ENCODE peak calls at places on chromosomes 2 and 18, in four cellular contexts. B is left lung, D is PC-3, P is right cardiac atrium. H is an unnamed sample.
A peak's percentile ranks its signal among the peaks of the same experiment; 100 is the strongest.

GRCh38 chr2:890791-891190 is 59.9 kb upstream of the SNTG2 start:
- DNase-seq in P (no peak), D (no peak), B (no peak), H (no peak)

GRCh38 chr2:28681216-28681981 is 70.2 kb upstream of the PPP1CB start:
- DNase-seq in B (peak; percentile 52), P (peak; percentile 53), D (no peak), H (no peak)

GRCh38 chr2:36277146-36277808 is 78.3 kb upstream of the CRIM1 start:
- DNase-seq in B (no peak), D (peak; percentile 90), P (no peak), H (no peak)

GRCh38 chr18:76448262-76449109 is 46.6 kb downstream of the ZNF516 start:
- DNase-seq in B (no peak), D (no peak), P (no peak), H (peak; percentile 70)

GRCh38 chr2:227033471-227034148 is 130.4 kb downstream of the COL4A4 start:
- DNase-seq in B (no peak), P (peak; percentile 79), D (peak; percentile 52), H (no peak)

GRCh38 chr2:38652431-38653273 is 13.3 kb upstream of the GALM start:
- DNase-seq in B (no peak), P (no peak), D (no peak), H (no peak)

GRCh38 chr18:22453337-22453736 is 35.6 kb upstream of the CTAGE1 start:
- DNase-seq in P (no peak), D (no peak), B (no peak), H (no peak)

GRCh38 chr18:1585881-1586488 is 681.3 kb downstream of the ADCYAP1 start:
- DNase-seq in P (no peak), D (peak; percentile 69), B (no peak), H (no peak)

GRCh38 chr18:9101730-9102390 is 639 bp upstream of the NDUFV2 start:
- DNase-seq in B (no peak), P (no peak), D (peak; percentile 42), H (no peak)

GRCh38 chr18:7618821-7619410 is 51.8 kb downstream of the PTPRM start:
- DNase-seq in D (no peak), B (no peak), P (no peak), H (no peak)

GRCh38 chr2:139885921-139886498 is 1105.8 kb upstream of the NXPH2 start:
- DNase-seq in D (no peak), B (no peak), P (no peak), H (no peak)

GRCh38 chr2:109375131-109375561 is 238.6 kb downstream of the SEPTIN10 start:
- DNase-seq in B (peak; percentile 20), P (no peak), D (no peak), H (peak; percentile 55)

GRCh38 chr2:44360749-44361329 is 455 bp downstream of the PREPL start:
- DNase-seq in D (peak; percentile 18), B (no peak), P (no peak), H (no peak)

GRCh38 chr18:57436193-57436964 is 1.2 kb downstream of the ONECUT2 start:
- DNase-seq in B (no peak), D (no peak), P (peak; percentile 43), H (no peak)
- H3K27me3 ChIP-seq in B (peaks cover 90% of the 10 kb centered on the region), D (peaks cover 41% of the 10 kb centered on the region), P (no peaks in the 10 kb centered on the region), H (peaks cover 100% of the 10 kb centered on the region)

GRCh38 chr2:192197387-192197786 is 2.7 kb upstream of the TMEFF2 start:
- DNase-seq in P (no peak), D (peak; percentile 56), B (no peak), H (no peak)
- H3K27me3 ChIP-seq in P (no peaks in the 10 kb centered on the region), D (peaks cover 61% of the 10 kb centered on the region), B (peaks cover 76% of the 10 kb centered on the region), H (peaks cover 78% of the 10 kb centered on the region)

DNA sequence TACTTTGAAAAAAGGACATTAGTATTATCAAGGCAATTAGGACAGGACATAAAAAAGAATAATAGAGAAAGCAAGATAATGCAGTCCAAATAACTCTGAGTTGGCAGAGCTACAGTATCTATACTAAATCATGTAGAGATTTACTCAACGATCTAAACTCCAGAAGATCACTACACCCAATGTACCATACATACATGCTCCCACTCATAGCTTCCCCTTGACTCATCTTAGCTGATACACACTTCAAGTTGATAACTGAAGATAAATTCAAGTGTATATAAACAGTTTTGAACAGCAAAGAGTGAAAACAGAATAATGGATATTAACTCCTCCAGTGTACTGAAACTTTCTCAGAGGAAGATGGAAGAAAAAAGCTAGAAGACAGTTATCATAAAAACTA is 78.5 kb downstream of the SESTD1 start:
- DNase-seq in B (no peak), D (peak; percentile 1), P (no peak), H (no peak)
- H3K27me3 ChIP-seq in B (no peaks in the 10 kb centered on the region), D (no peaks in the 10 kb centered on the region), P (no peaks in the 10 kb centered on the region), H (no peaks in the 10 kb centered on the region)

GRCh38 chr2:195606179-195606578 is 50.8 kb upstream of the SLC39A10 start:
- DNase-seq in D (no peak), P (no peak), B (no peak), H (no peak)
- H3K27me3 ChIP-seq in D (no peaks in the 10 kb centered on the region), P (no peaks in the 10 kb centered on the region), B (no peaks in the 10 kb centered on the region), H (no peaks in the 10 kb centered on the region)

GRCh38 chr18:48408111-48408726 is 964 bp downstream of the ZBTB7C start:
- DNase-seq in P (peak; percentile 65), D (no peak), B (no peak), H (no peak)

GRCh38 chr18:48409591-48410094 is 460 bp upstream of the ZBTB7C start:
- DNase-seq in P (peak; percentile 65), B (no peak), D (no peak), H (no peak)

GRCh38 chr18:48412339-48412929 is 3.3 kb upstream of the ZBTB7C start:
- DNase-seq in P (no peak), B (no peak), D (peak; percentile 41), H (no peak)

GRCh38 chr18:48408727-48409590 is at the start of gene ZBTB7C:
- DNase-seq in D (no peak), P (peak; percentile 72), B (no peak), H (no peak)

DNA sequence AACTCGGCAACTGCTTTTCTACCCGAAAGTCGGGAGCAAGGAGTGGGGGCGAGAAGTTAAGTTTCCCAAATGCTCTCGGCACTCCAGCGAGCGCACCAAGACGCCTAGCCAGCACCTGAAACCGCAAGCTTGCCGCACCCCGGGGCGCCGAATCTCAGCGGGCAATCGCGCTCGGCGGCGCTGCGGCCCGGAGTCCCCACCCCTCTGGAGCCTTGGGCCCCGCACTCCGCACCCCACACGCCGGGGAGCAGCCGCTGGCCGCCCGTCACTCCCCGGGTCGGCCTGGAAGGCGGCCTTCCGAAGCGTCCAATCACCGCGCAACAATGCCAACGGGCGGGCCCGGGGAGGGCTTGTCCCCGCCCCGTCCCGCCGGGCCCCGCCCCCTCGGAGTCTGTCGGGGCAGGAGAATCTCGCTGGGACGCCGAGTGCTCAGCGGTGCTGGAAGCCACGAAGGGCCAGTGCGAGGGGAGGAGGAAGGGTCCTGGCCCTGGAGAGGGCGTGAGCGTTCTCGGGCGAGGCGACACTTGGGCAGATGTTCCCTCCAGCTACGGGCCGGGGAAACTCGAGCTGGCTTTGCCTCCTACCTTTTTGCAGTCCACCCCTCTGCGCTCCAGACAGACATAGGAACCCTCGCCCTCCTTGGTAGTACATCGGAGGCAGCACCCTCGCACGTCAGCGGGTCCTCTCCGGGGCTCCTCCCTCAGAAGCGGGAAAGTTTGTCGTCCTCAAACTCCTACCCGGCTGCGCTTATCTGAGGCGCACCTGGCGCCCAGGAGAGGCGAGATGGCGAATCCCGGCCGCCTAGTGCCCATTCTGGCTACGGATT is 1.1 kb upstream of the ZBTB7C start:
- DNase-seq in D (peak; percentile 67), B (peak; percentile 94), P (peak; percentile 97), H (peak; percentile 94)
- H3K27me3 ChIP-seq in D (peaks cover 15% of the 10 kb centered on the region), B (peaks cover 32% of the 10 kb centered on the region), P (no peaks in the 10 kb centered on the region), H (peaks cover 9% of the 10 kb centered on the region)

DNA sequence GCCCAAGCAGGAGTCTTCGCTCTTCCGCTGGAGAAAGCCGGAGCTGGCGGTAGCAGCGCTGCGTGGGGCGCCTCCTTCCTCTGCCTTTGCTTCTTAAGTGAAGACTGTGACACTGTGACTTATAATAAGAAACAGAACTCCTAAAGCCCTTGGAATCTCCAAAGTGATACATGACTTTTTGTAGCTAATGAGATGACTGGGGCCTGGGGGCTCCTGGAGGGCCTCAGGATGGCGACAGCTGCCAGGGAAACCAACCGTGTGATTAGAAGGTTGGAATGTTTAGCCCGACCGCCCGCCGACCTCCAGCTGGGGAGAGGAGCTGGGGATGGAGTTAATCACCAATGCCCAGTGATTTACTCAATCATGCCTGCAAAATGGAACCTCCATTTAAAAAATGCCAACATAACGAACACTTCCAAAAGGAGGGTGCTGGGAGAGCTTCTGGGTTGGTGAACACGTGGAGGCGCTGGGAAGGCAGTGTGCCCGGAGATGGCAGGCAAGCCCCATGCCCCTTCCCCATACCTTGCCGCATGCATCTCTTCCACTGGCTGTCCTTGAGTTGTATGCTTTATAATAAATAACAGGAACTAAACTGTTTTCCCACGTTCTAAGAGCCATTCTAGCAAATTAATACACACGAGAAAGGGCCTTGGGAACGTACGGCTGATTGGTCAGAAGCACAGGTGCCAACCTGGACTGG is 29.0 kb upstream of the MAL start:
- DNase-seq in P (no peak), B (peak; percentile 17), D (no peak), H (peak; percentile 9)
- H3K27me3 ChIP-seq in P (no peaks in the 10 kb centered on the region), B (no peaks in the 10 kb centered on the region), D (peaks cover 28% of the 10 kb centered on the region), H (peaks cover 32% of the 10 kb centered on the region)